ENCODE peak calls at places on chromosomes 6 and 20, in nine cellular contexts. B, X, F, P, G, R, D, Q and A are unnamed samples.

GRCh38 chr20:47133809-47134456 is 222.6 kb downstream of the ZMYND8 start:
- DNase-seq in B (no peak), X (peak; percentile 66), F (peak; percentile 60), P (no peak), G (no peak), R (no peak), D (no peak), Q (peak; percentile 91), A (no peak)

GRCh38 chr20:49283703-49284625 is 6.1 kb upstream of the ZNFX1 start:
- DNase-seq in B (no peak), X (peak; percentile 15), F (no peak), P (peak; percentile 48), G (no peak), R (no peak), D (no peak), Q (no peak), A (no peak)

GRCh38 chr6:33620584-33621395 is at the start of gene ITPR3:
- DNase-seq in B (peak; percentile 52), X (peak; percentile 80), F (no peak), P (no peak), G (peak; percentile 72), R (peak; percentile 87), D (peak; percentile 79), Q (peak; percentile 89), A (peak; percentile 83)

GRCh38 chr20:50312682-50313187 is 122.1 kb downstream of the CEBPB start:
- DNase-seq in B (peak; percentile 80), X (peak; percentile 99), F (peak; percentile 94), P (no peak), G (peak; percentile 83), R (no peak), D (peak; percentile 86), Q (peak; percentile 93), A (no peak)

GRCh38 chr6:689223-689622 is 3.7 kb downstream of the EXOC2 start:
- DNase-seq in B (no peak), X (no peak), F (no peak), P (no peak), G (no peak), R (no peak), D (no peak), Q (no peak), A (no peak)

GRCh38 chr6:158383542-158383941 is 71.3 kb downstream of the TULP4 start:
- DNase-seq in B (no peak), X (no peak), F (no peak), P (no peak), G (no peak), R (no peak), D (no peak), Q (no peak), A (no peak)

GRCh38 chr20:3093861-3094361 is 9.4 kb upstream of the AVP start:
- DNase-seq in B (no peak), X (no peak), F (no peak), P (no peak), G (no peak), R (no peak), D (no peak), Q (no peak), A (peak; percentile 59)

GRCh38 chr6:138013949-138014348 is 93.3 kb downstream of the PERP start:
- DNase-seq in B (no peak), X (no peak), F (no peak), P (no peak), G (no peak), R (no peak), D (no peak), Q (no peak), A (no peak)

GRCh38 chr6:107786179-107786578 is 37.9 kb downstream of the SCML4 start:
- DNase-seq in B (no peak), X (no peak), F (no peak), P (no peak), G (no peak), R (no peak), D (no peak), Q (no peak), A (peak; percentile 44)

GRCh38 chr6:121333196-121333595 is 1.1 kb downstream of the TBC1D32 start:
- DNase-seq in B (no peak), X (no peak), F (no peak), P (no peak), G (no peak), R (no peak), D (no peak), Q (no peak), A (no peak)

GRCh38 chr6:109124219-109124618 is 28.9 kb downstream of the CEP57L1 start:
- DNase-seq in B (no peak), X (no peak), F (no peak), P (no peak), G (no peak), R (no peak), D (no peak), Q (no peak), A (no peak)

GRCh38 chr6:109118337-109118736 is 23.0 kb downstream of the CEP57L1 start:
- DNase-seq in B (no peak), X (no peak), F (no peak), P (no peak), G (no peak), R (no peak), D (no peak), Q (no peak), A (no peak)

GRCh38 chr6:109117346-109118035 is 22.2 kb downstream of the CEP57L1 start:
- DNase-seq in B (peak; percentile 79), X (no peak), F (no peak), P (peak; percentile 10), G (no peak), R (no peak), D (no peak), Q (no peak), A (no peak)

GRCh38 chr6:109118955-109119354 is 23.6 kb downstream of the CEP57L1 start:
- DNase-seq in B (no peak), X (no peak), F (no peak), P (no peak), G (no peak), R (no peak), D (no peak), Q (peak; percentile 14), A (no peak)

GRCh38 chr6:109121411-109121810 is 26.1 kb downstream of the CEP57L1 start:
- DNase-seq in B (no peak), X (no peak), F (peak; percentile 34), P (no peak), G (no peak), R (no peak), D (no peak), Q (peak; percentile 14), A (no peak)
- H3K27ac ChIP-seq in B (peak overlapping the region; percentile 64), X (no peak overlapping the region), F (no peak overlapping the region), P (no peak overlapping the region), G (peak overlapping the region; percentile 24), R (no peak overlapping the region), D (no peak overlapping the region), Q (no peak overlapping the region), A (no peak overlapping the region)

GRCh38 chr6:31579546-31580445 is 2.4 kb downstream of the LTB start:
- DNase-seq in B (no peak), X (no peak), F (no peak), P (no peak), G (no peak), R (no peak), D (no peak), Q (no peak), A (no peak)

GRCh38 chr6:31580807-31581437 is 1.3 kb downstream of the LTB start:
- DNase-seq in B (peak; percentile 89), X (peak; percentile 75), F (peak; percentile 52), P (peak; percentile 61), G (peak; percentile 90), R (peak; percentile 62), D (peak; percentile 89), Q (peak; percentile 86), A (peak; percentile 89)

GRCh38 chr6:31579119-31579505 is 3.1 kb downstream of the LTB start:
- DNase-seq in B (no peak), X (no peak), F (no peak), P (no peak), G (no peak), R (no peak), D (no peak), Q (no peak), A (no peak)

GRCh38 chr6:31581511-31582229 is 554 bp downstream of the LTB start:
- DNase-seq in B (no peak), X (no peak), F (no peak), P (no peak), G (peak; percentile 25), R (no peak), D (no peak), Q (no peak), A (no peak)

GRCh38 chr6:31580446-31580755 is 1.8 kb downstream of the LTB start:
- DNase-seq in B (no peak), X (no peak), F (no peak), P (no peak), G (no peak), R (no peak), D (no peak), Q (no peak), A (no peak)
- H3K4me1 ChIP-seq in B (no peaks in the 10 kb centered on the region), X (peaks cover 11% of the 10 kb centered on the region), F (peaks cover 11% of the 10 kb centered on the region), P (peaks cover 25% of the 10 kb centered on the region), G (peaks cover 40% of the 10 kb centered on the region), R (peaks cover 19% of the 10 kb centered on the region), D (peaks cover 16% of the 10 kb centered on the region), Q (peaks cover 3% of the 10 kb centered on the region), A (peaks cover 67% of the 10 kb centered on the region)

GRCh38 chr20:59789641-59790040 is 143.8 kb downstream of the SYCP2 start:
- DNase-seq in B (no peak), X (no peak), F (no peak), P (no peak), G (no peak), R (no peak), D (peak; percentile 8), Q (no peak), A (no peak)

GRCh38 chr20:59790388-59790787 is 143.0 kb downstream of the SYCP2 start:
- DNase-seq in B (no peak), X (peak; percentile 65), F (peak; percentile 0), P (no peak), G (no peak), R (no peak), D (no peak), Q (no peak), A (no peak)

GRCh38 chr20:59792300-59792699 is 141.1 kb downstream of the SYCP2 start:
- DNase-seq in B (no peak), X (no peak), F (no peak), P (no peak), G (no peak), R (no peak), D (no peak), Q (no peak), A (no peak)

GRCh38 chr20:59788811-59789210 is 144.6 kb downstream of the SYCP2 start:
- DNase-seq in B (no peak), X (no peak), F (no peak), P (no peak), G (no peak), R (no peak), D (no peak), Q (no peak), A (no peak)

GRCh38 chr20:59794555-59794954 is 138.9 kb downstream of the SYCP2 start:
- DNase-seq in B (no peak), X (peak; percentile 39), F (no peak), P (no peak), G (no peak), R (no peak), D (no peak), Q (no peak), A (no peak)
- H3K9me3 ChIP-seq in B (no peaks in the 10 kb centered on the region), X (peaks cover 15% of the 10 kb centered on the region), F (no peaks in the 10 kb centered on the region), P (peaks cover 47% of the 10 kb centered on the region), G (no peaks in the 10 kb centered on the region), R (no peaks in the 10 kb centered on the region), D (peaks cover 27% of the 10 kb centered on the region), Q (no peaks in the 10 kb centered on the region), A (peaks cover 4% of the 10 kb centered on the region)

DNA sequence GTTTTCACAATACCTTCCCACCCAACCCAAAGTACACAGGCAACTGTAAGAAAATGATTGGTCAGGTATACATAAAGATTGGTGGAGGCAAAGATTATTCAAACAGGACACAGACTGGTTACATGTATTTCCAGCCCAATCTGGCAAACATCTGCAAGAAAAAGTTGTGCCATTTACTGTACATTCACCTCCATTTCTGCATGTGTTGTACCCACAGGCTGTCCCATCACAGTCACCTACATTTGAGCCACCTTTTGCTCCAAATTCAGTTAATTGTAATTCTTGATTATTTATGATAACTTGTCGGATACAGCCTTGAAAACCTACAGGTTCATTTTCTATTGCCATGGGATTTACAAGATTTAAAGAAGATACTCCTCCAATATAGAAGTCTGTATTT is 85.6 kb downstream of the PHF3 start:
- DNase-seq in B (no peak), X (no peak), F (no peak), P (no peak), G (no peak), R (no peak), D (no peak), Q (no peak), A (no peak)
- H3K27ac ChIP-seq in B (no peak overlapping the region), X (no peak overlapping the region), F (no peak overlapping the region), P (no peak overlapping the region), G (no peak overlapping the region), R (no peak overlapping the region), D (no peak overlapping the region), Q (no peak overlapping the region), A (no peak overlapping the region)